ENCODE peak calls at places on chromosome 19, in four cellular contexts. A is HepG2, W is mammary epithelial cell, M is kidney. J is an unnamed sample.

GRCh38 chr19:17933414-17934129 is 757 bp downstream of the CCDC124 start:
- DNase-seq in W (peak; percentile 88), M (no peak), A (peak; percentile 33), J (peak; percentile 92)

GRCh38 chr19:2923510-2923909 is 21.3 kb downstream of the ZNF77 start:
- DNase-seq in W (peak; percentile 71), A (peak; percentile 21), M (no peak), J (peak; percentile 71)

GRCh38 chr19:42250666-42251531 is 4.0 kb downstream of the ERF start:
- DNase-seq in W (no peak), M (peak; percentile 81), A (no peak), J (peak; percentile 39)

GRCh38 chr19:38389101-38389925 is 816 bp downstream of the SPRED3 start:
- DNase-seq in W (peak; percentile 66), M (no peak), A (no peak), J (peak; percentile 73)

GRCh38 chr19:41702208-41702651 is 6.2 kb upstream of the CEACAM5 start:
- DNase-seq in M (no peak), W (peak; percentile 30), A (no peak), J (peak; percentile 22)

GRCh38 chr19:51131780-51132680 is 7.3 kb downstream of the SIGLEC9 start:
- DNase-seq in A (no peak), M (no peak), W (no peak), J (no peak)

GRCh38 chr19:21947775-21948174 is 63.0 kb downstream of the ZNF208 start:
- DNase-seq in M (no peak), A (no peak), W (no peak), J (peak; percentile 19)

GRCh38 chr19:53908933-53909415 is at the start of gene CACNG7:
- DNase-seq in M (peak; percentile 34), A (no peak), W (no peak), J (no peak)

GRCh38 chr19:609001-609340 is 19.3 kb downstream of the HCN2 start:
- DNase-seq in M (no peak), A (no peak), W (no peak), J (no peak)

GRCh38 chr19:58330458-58330857 is 3.7 kb downstream of the ZSCAN22 start:
- DNase-seq in A (no peak), M (no peak), W (peak; percentile 83), J (peak; percentile 78)

GRCh38 chr19:16113727-16114126 is 2.0 kb downstream of the RAB8A start:
- DNase-seq in A (no peak), M (no peak), W (no peak), J (no peak)

GRCh38 chr19:17183271-17183757 is 31.8 kb upstream of the USE1 start:
- DNase-seq in A (no peak), M (no peak), W (no peak), J (no peak)

GRCh38 chr19:13622727-13623126 is 116.4 kb upstream of the CACNA1A start:
- DNase-seq in W (no peak), A (no peak), M (no peak), J (no peak)

GRCh38 chr19:31220540-31220939 is 128.7 kb downstream of the TSHZ3 start:
- DNase-seq in M (no peak), A (no peak), W (peak; percentile 29), J (peak; percentile 44)

GRCh38 chr19:13212759-13213330 is 62.6 kb downstream of the IER2 start:
- DNase-seq in A (peak; percentile 58), W (peak; percentile 33), M (no peak), J (peak; percentile 66)

DNA sequence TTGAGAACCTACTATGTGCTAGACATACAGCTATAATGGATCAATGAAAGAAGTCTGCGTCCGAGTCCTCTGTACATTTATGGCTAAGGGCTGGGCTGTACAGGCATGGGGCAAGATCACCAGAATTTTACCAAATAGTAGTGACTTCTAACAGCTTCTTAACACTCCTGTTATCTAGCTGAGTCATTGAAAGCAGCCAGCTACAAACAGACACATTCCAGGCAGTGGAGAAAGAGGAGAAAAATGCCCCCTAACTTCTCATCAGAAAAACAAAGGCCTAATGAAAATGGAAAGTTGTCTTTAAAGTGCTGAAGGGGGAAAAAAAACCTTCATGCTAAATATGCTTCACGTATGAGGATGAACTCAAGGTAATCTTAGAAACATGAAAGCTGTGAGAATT is 14.3 kb upstream of the ZNF667 start:
- DNase-seq in W (no peak), M (no peak), A (no peak), J (no peak)
- TF ChIP-seq CTCF in W (no peak), M (no peak), A (no peak), J (no peak)

DNA sequence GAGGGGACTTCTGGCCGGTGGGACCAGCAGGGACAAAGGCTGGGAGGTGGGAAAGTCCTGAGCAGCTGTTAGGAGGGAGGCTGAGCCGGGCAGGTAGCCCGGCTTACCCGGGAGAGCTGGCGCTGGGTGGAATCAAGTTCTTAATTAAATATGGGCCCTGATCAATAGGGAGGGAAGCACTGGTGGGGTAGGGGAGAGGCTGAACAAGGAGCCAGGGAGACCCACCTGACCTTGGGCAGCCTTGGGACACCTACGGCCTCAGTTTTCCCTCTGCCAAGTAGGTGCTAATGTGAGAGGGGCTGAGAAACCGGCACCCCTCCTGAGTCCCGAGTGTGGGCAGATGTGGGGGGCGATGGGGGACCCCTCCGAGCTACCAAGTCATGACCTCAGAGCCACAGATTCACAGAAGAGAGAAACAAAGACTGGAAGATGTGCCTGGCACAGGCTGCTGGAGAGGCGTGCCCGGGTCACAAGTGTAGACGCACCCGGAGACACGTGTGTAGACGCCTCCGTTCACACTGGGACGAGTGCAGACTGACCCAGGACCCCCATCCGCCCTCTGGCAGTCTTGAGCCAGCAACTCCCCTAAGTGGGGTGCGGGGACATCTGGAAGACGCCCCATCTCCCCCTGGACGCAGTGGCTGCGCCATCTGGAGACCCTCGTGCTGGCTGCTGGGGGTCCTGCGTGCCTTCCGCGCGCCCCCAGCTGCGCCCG is 8.4 kb downstream of the ONECUT3 start:
- DNase-seq in W (no peak), A (no peak), M (no peak), J (no peak)
- H3K4me3 ChIP-seq in W (no peak overlapping the region), A (no peak overlapping the region), M (no peak overlapping the region), J (no peak overlapping the region)

GRCh38 chr19:45485301-45486077 is 11.4 kb downstream of the RTN2 start:
- DNase-seq in A (peak; percentile 93), M (peak; percentile 99), W (peak; percentile 88), J (peak; percentile 96)
- TF ChIP-seq CTCF in A (peak; percentile 89), M (peak; percentile 92), W (peak; percentile 89), J (peak; percentile 96)

DNA sequence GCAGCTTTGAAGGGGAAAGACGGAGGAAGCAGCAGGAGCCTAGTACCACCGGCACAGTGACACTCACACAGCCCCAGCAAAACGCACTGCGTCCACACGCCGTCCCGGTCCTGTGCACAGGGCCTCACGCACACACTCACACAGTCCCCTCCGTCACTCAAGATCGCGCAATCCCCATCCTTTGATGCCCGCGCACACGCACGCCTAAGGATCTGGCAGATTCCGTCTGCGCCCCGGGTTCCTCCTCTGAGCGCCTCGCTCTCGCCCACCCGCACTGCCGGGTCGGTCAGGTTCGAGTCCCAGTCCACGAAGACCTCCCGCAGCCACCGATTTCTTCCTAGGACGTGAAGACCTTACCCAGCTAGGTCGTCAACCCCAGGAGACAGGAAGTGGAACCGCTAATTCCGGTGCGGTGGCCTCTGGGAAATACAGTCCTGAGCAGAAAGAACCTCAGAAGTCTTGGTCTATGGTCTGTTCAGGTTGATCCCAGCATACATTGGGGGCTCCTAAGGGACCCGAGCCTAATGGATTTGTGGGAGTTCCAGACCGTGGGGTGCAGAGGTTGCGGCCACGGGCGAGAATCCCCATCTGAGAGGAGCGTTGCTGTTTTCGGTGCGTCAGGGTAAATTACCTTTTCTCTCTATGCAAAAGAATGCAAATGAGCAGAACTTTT is at the start of gene ZNF780B:
- DNase-seq in W (peak; percentile 55), A (peak; percentile 68), M (peak; percentile 75), J (peak; percentile 54)
- H3K4me3 ChIP-seq in W (peak within 1 kb of the TSS; percentile 71), A (peak within 1 kb of the TSS; percentile 84), M (peak within 1 kb of the TSS; percentile 93), J (peak within 1 kb of the TSS; percentile 81)

J was measured in epithelial cell of esophagus.